ENCODE peak calls at places on chromosomes 11 and 22, in nine cellular contexts. J is activated CD4-positive, alpha-beta T cell treated with anti-CD3 and anti-CD28 coated beads for 24 hours; O is upper lobe of right lung; I is A673; F is stimulated activated CD8-positive, alpha-beta memory T cell treated with anti-CD3 and anti-CD28 coated beads, Interleukin-4, amount 100 ng/mL, for 1 hour; X is T-helper 2 cell; Q is hypothalamus; A is AG09309; M is amygdala. N is an unnamed sample.
A peak's percentile ranks its signal among the peaks of the same experiment; 100 is the strongest.

GRCh38 chr11:32893091-32893946 is 708 bp downstream of the QSER1 start:
- DNase-seq in J (peak; percentile 32), O (peak; percentile 82), I (peak; percentile 86), F (no peak), X (peak; percentile 38), Q (no peak), A (no peak), M (peak; percentile 58), N (peak; percentile 61)

GRCh38 chr11:113908107-113908506 is 3.5 kb downstream of the HTR3B start:
- DNase-seq in J (no peak), O (no peak), I (peak; percentile 25), F (no peak), X (no peak), Q (no peak), A (no peak), M (no peak), N (no peak)

GRCh38 chr11:114259124-114259526 is 37.1 kb upstream of the NNMT start:
- DNase-seq in J (no peak), O (peak; percentile 70), I (no peak), F (no peak), X (peak; percentile 12), Q (no peak), A (no peak), M (no peak), N (no peak)

GRCh38 chr11:75570559-75571139 is 8.6 kb downstream of the SERPINH1 start:
- DNase-seq in J (no peak), O (no peak), I (no peak), F (no peak), X (no peak), Q (no peak), A (no peak), M (no peak), N (no peak)

GRCh38 chr22:44337658-44338004 is 24.9 kb upstream of the SHISAL1 start:
- DNase-seq in J (no peak), O (no peak), I (peak; percentile 58), F (no peak), X (no peak), Q (no peak), A (no peak), M (no peak), N (no peak)

GRCh38 chr22:25702046-25702445 is 39.9 kb upstream of the MYO18B start:
- DNase-seq in J (no peak), O (no peak), I (peak; percentile 37), F (no peak), X (no peak), Q (no peak), A (no peak), M (no peak), N (no peak)

GRCh38 chr11:111296196-111296595 is 2.1 kb upstream of the POU2AF3 start:
- DNase-seq in J (no peak), O (no peak), I (no peak), F (no peak), X (no peak), Q (no peak), A (no peak), M (no peak), N (no peak)

GRCh38 chr11:113147249-113147648 is 167.1 kb upstream of the TTC12 start:
- DNase-seq in J (no peak), O (no peak), I (no peak), F (no peak), X (no peak), Q (peak; percentile 46), A (no peak), M (peak; percentile 64), N (no peak)

GRCh38 chr22:31160328-31160978 is 471 bp downstream of the RNF185 start:
- DNase-seq in J (no peak), O (no peak), I (peak; percentile 34), F (no peak), X (no peak), Q (no peak), A (no peak), M (no peak), N (no peak)

GRCh38 chr11:115462004-115462541 is 42.1 kb downstream of the CADM1 start:
- DNase-seq in J (no peak), O (no peak), I (no peak), F (no peak), X (no peak), Q (no peak), A (no peak), M (no peak), N (no peak)

GRCh38 chr11:134536677-134537076 is 124.6 kb upstream of the B3GAT1 start:
- DNase-seq in J (no peak), O (peak; percentile 12), I (no peak), F (no peak), X (no peak), Q (no peak), A (no peak), M (no peak), N (no peak)

GRCh38 chr22:24244144-24244787 is 616 bp downstream of the GGT5 start:
- DNase-seq in J (no peak), O (peak; percentile 74), I (no peak), F (no peak), X (no peak), Q (no peak), A (no peak), M (no peak), N (no peak)

GRCh38 chr11:92888701-92889100 is 80.8 kb upstream of the MTNR1B start:
- DNase-seq in J (no peak), O (no peak), I (no peak), F (no peak), X (no peak), Q (no peak), A (no peak), M (no peak), N (no peak)

GRCh38 chr11:10669258-10670033 is 24.1 kb downstream of the IRAG1 start:
- DNase-seq in J (no peak), O (no peak), I (peak; percentile 51), F (no peak), X (no peak), Q (no peak), A (peak; percentile 84), M (no peak), N (no peak)

GRCh38 chr11:29251738-29252137 is 765.1 kb downstream of the KCNA4 start:
- DNase-seq in J (no peak), O (no peak), I (no peak), F (no peak), X (no peak), Q (no peak), A (no peak), M (no peak), N (no peak)

GRCh38 chr11:7278314-7278917 is 26.7 kb downstream of the SYT9 start:
- DNase-seq in J (no peak), O (no peak), I (peak; percentile 31), F (no peak), X (no peak), Q (no peak), A (peak; percentile 2), M (no peak), N (peak; percentile 0)

GRCh38 chr11:21933095-21933494 is 259.8 kb upstream of the ANO5 start:
- DNase-seq in J (no peak), O (no peak), I (no peak), F (no peak), X (no peak), Q (no peak), A (no peak), M (no peak), N (no peak)

GRCh38 chr11:38130514-38130913 is 1532.5 kb upstream of the RAG2 start:
- DNase-seq in J (no peak), O (no peak), I (no peak), F (no peak), X (no peak), Q (no peak), A (no peak), M (no peak), N (no peak)

GRCh38 chr11:19628018-19628417 is 84.6 kb upstream of the NAV2 start:
- DNase-seq in J (no peak), O (no peak), I (no peak), F (no peak), X (no peak), Q (no peak), A (peak; percentile 64), M (no peak), N (no peak)

GRCh38 chr11:83751041-83751440 is 464.9 kb upstream of the CCDC90B start:
- DNase-seq in J (no peak), O (no peak), I (peak; percentile 79), F (no peak), X (no peak), Q (no peak), A (no peak), M (no peak), N (no peak)

GRCh38 chr11:72263363-72263762 is 19.4 kb upstream of the PHOX2A start:
- DNase-seq in J (no peak), O (no peak), I (no peak), F (no peak), X (no peak), Q (no peak), A (peak; percentile 23), M (no peak), N (no peak)